ENCODE peak calls at places on chromosomes 16 and 17, in four cellular contexts. E is GM12878, I is K562, N is H1. R is an unnamed sample.

GRCh38 chr16:77307764-77308561 is 108.8 kb downstream of the SYCE1L start:
- DNase-seq in E (no peak), I (no peak), N (no peak), R (no peak)

GRCh38 chr16:79417465-79418093 is 183.0 kb downstream of the MAF start:
- DNase-seq in E (no peak), I (no peak), N (no peak), R (no peak)

GRCh38 chr16:35690413-35690812 is 2231.0 kb downstream of the TP53TG3F start:
- DNase-seq in E (no peak), I (no peak), N (no peak), R (no peak)

GRCh38 chr16:4661661-4662060 is 31.7 kb upstream of the NUDT16L1 start:
- DNase-seq in E (no peak), I (no peak), N (no peak), R (no peak)

GRCh38 chr16:10981697-10982216 is 37.4 kb downstream of the CLEC16A start:
- DNase-seq in E (no peak), I (peak; percentile 27), N (peak; percentile 69), R (peak; percentile 42)

GRCh38 chr16:56611281-56611833 is 3.0 kb downstream of the MT2A start:
- DNase-seq in E (no peak), I (no peak), N (no peak), R (peak; percentile 27)

GRCh38 chr16:57600048-57600835 is 28.2 kb upstream of the ADGRG1 start:
- DNase-seq in E (no peak), I (peak; percentile 59), N (peak; percentile 87), R (peak; percentile 47)

GRCh38 chr16:14310519-14310991 is 239.4 kb downstream of the MRTFB start:
- DNase-seq in E (peak; percentile 86), I (peak; percentile 42), N (no peak), R (no peak)

GRCh38 chr17:43027091-43028032 is 2.3 kb downstream of the RND2 start:
- DNase-seq in E (no peak), I (no peak), N (no peak), R (no peak)

GRCh38 chr16:86676216-86676800 is 98.0 kb downstream of the FOXL1 start:
- DNase-seq in E (no peak), I (no peak), N (no peak), R (peak; percentile 21)

GRCh38 chr17:68776451-68776850 is 175.3 kb upstream of the FAM20A start:
- DNase-seq in E (no peak), I (no peak), N (no peak), R (no peak)
- H2AFZ ChIP-seq in E (no peak overlapping the region), I (no peak overlapping the region), N (no peak overlapping the region), R (no peak overlapping the region)

GRCh38 chr16:53664724-53665345 is 38.8 kb downstream of the RPGRIP1L start:
- DNase-seq in E (peak; percentile 19), I (no peak), N (no peak), R (no peak)
- H3K4me2 ChIP-seq in E (peak overlapping the region; percentile 5), I (no peak overlapping the region), N (no peak overlapping the region), R (no peak overlapping the region)

DNA sequence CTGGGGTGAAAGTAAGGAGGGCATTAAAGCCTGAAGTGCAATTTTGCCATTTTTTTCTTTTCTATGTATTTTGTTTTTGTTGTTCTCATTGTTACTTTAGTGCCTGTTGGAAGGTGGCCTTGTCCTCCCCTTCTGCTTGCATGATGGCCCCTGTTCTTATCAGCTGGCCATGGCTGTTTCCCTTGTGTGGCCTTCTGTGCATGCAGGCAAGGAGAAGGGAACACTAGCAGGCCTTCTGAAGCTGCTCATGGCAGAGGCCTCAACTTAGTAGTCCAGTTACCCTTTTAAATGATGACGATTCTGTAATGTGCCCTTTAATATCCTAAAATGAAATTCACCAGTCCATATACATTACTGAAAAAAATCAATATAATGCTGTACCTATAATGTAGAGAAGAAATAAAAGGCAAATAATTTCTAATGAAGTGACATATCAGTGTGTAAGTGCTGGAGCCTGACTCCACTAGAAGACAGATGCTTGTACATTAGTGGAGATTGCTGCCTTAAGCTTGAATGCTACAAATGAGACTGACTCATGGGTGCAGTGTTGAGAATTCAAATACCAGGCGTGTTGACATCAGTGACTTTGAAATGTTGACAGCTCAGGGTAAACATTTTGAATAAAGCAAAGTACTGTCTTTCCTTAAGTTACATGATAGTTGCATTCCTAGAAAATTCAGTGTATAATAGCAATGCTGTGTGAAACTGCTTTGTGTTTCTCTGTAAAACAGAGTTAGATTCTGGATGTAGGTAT is 118.7 kb downstream of the SPECC1 start:
- DNase-seq in E (no peak), I (no peak), N (no peak), R (no peak)
- TF ChIP-seq EGR1 in E (no peak), I (no peak), N (no peak), R (no peak)

DNA sequence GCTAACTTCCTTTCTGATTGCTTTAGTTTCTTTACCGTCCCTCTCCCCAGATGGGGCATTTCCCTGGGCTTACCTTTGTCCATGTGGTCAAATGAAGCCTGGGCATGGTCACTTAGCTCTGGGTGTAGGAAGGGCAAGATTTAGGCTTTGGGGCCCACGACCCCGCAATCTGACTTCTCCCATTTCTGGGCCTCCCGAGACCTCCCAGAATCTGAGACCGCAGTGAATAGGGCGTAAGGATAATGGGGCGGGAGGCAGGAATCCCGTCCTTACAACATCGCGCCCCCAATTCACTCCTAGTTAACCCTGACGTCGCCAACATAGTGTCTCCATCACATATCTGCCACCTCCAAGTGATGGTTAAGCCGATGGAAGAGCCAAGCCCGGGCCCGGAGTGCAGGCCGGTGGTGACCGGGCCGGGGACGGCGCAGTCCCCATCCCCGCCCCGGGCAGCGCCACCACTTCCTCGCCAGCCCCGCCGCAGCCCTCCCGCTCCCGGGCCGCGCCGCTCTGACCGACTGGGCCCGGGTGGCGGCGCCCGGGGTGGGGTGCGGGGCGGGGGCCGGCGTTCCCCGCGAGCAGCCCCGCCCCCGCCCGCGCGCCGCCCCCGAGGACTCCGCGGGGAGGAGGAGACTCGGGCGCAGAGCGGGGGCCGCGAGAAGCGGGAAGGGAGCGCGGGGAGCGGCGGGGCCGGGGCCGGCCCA is at the start of gene RHBDL3:
- DNase-seq in E (no peak), I (peak; percentile 59), N (no peak), R (no peak)
- H2AFZ ChIP-seq in E (no peak within 1 kb of the TSS), I (peak within 1 kb of the TSS; percentile 39), N (peak within 1 kb of the TSS; percentile 43), R (no peak within 1 kb of the TSS)

GRCh38 chr17:41766135-41766534 is 20.4 kb downstream of the JUP start:
- DNase-seq in E (no peak), I (no peak), N (no peak), R (no peak)
- H3K4me2 ChIP-seq in E (no peak overlapping the region), I (no peak overlapping the region), N (no peak overlapping the region), R (no peak overlapping the region)

GRCh38 chr17:45148183-45149036 is at the start of gene HEXIM1:
- DNase-seq in E (peak; percentile 95), I (peak; percentile 99), N (peak; percentile 100), R (peak; percentile 99)

GRCh38 chr17:45149037-45149668 is 878 bp downstream of the HEXIM1 start:
- DNase-seq in E (no peak), I (peak; percentile 81), N (peak; percentile 88), R (peak; percentile 64)

GRCh38 chr17:45150911-45151809 is 2.9 kb downstream of the HEXIM1 start:
- DNase-seq in E (no peak), I (no peak), N (no peak), R (no peak)

GRCh38 chr17:45147581-45148182 is 593 bp upstream of the HEXIM1 start:
- DNase-seq in E (peak; percentile 85), I (no peak), N (peak; percentile 89), R (peak; percentile 95)

DNA sequence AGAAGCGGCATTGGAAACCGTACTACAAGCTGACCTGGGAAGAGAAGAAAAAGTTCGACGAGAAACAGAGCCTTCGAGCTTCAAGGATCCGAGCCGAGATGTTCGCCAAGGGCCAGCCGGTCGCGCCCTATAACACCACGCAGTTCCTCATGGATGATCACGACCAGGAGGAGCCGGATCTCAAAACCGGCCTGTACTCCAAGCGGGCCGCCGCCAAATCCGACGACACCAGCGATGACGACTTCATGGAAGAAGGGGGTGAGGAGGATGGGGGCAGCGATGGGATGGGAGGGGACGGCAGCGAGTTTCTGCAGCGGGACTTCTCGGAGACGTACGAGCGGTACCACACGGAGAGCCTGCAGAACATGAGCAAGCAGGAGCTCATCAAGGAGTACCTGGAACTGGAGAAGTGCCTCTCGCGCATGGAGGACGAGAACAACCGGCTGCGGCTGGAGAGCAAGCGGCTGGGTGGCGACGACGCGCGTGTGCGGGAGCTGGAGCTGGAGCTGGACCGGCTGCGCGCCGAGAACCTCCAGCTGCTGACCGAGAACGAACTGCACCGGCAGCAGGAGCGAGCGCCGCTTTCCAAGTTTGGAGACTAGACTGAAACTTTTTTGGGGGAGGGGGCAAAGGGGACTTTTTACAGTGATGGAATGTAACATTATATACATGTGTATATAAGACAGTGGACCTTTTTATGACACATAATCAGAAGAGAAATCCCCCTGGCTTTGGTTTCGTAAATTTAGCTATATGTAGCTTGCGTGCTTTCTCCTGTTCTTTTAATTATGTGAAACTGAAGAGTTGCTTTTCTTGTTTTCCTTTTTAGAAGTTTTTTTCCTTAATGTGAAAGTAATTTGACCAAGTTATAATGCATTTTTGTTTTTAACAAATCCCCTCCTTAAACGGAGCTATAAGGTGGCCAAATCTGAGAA is 1.7 kb downstream of the HEXIM1 start:
- DNase-seq in E (no peak), I (no peak), N (no peak), R (no peak)
- TF ChIP-seq EGR1 in E (no peak), I (no peak), N (no peak), R (no peak)